ENCODE peak calls at places on chromosomes 3 and 15, in nine cellular contexts. Y, Z, L, W, I, J, D, U and A are unnamed samples.

GRCh38 chr3:100761211-100761921 is 52.1 kb downstream of the TFG start:
- DNase-seq in Y (no peak), Z (peak), L (no peak), W (no peak), I (no peak), J (no peak), D (peak), U (no peak), A (no peak)

GRCh38 chr3:117695321-117695720 is 985.7 kb downstream of the TUSC7 start:
- DNase-seq in Y (no peak), Z (no peak), L (no peak), W (no peak), I (no peak), J (no peak), D (no peak), U (peak), A (no peak)

GRCh38 chr15:39079296-39079834 is 501.5 kb upstream of the THBS1 start:
- DNase-seq in Y (no peak), Z (no peak), L (no peak), W (no peak), I (no peak), J (no peak), D (peak), U (peak), A (peak)

GRCh38 chr3:106276755-106277612 is 408.2 kb upstream of the CBLB start:
- DNase-seq in Y (no peak), Z (no peak), L (no peak), W (no peak), I (no peak), J (no peak), D (no peak), U (no peak), A (no peak)

GRCh38 chr3:134480546-134480945 is 5.2 kb downstream of the ANAPC13 start:
- DNase-seq in Y (no peak), Z (no peak), L (no peak), W (no peak), I (no peak), J (no peak), D (no peak), U (no peak), A (no peak)

GRCh38 chr3:150371741-150372254 is 36.3 kb upstream of the TSC22D2 start:
- DNase-seq in Y (peak), Z (no peak), L (peak), W (no peak), I (peak), J (no peak), D (peak), U (peak), A (peak)

GRCh38 chr3:39192490-39193092 is at the start of gene XIRP1:
- DNase-seq in Y (peak), Z (no peak), L (no peak), W (no peak), I (no peak), J (no peak), D (no peak), U (peak), A (no peak)

GRCh38 chr3:12194209-12194608 is 35.5 kb upstream of the TIMP4 start:
- DNase-seq in Y (no peak), Z (no peak), L (no peak), W (no peak), I (no peak), J (no peak), D (peak), U (peak), A (no peak)

GRCh38 chr3:182508896-182509295 is 284.4 kb upstream of the ATP11B start:
- DNase-seq in Y (no peak), Z (no peak), L (no peak), W (no peak), I (no peak), J (no peak), D (no peak), U (no peak), A (no peak)

GRCh38 chr3:177835917-177836316 is 638.6 kb upstream of the TBL1XR1 start:
- DNase-seq in Y (no peak), Z (no peak), L (peak), W (no peak), I (no peak), J (no peak), D (no peak), U (peak), A (no peak)

GRCh38 chr15:78325092-78325843 is 14.9 kb upstream of the CRABP1 start:
- DNase-seq in Y (no peak), Z (no peak), L (no peak), W (no peak), I (no peak), J (no peak), D (no peak), U (peak), A (no peak)

GRCh38 chr3:186609247-186609868 is 3.5 kb upstream of the AHSG start:
- DNase-seq in Y (no peak), Z (no peak), L (no peak), W (no peak), I (peak), J (no peak), D (peak), U (no peak), A (no peak)

GRCh38 chr3:32337501-32337900 is 54.2 kb upstream of the CMTM7 start:
- DNase-seq in Y (no peak), Z (no peak), L (no peak), W (no peak), I (no peak), J (no peak), D (no peak), U (no peak), A (no peak)

GRCh38 chr3:99780749-99781148 is 36.9 kb upstream of the CMSS1 start:
- DNase-seq in Y (no peak), Z (no peak), L (no peak), W (no peak), I (no peak), J (no peak), D (no peak), U (no peak), A (no peak)

GRCh38 chr3:16247282-16248058 is 17.3 kb downstream of the DPH3 start:
- DNase-seq in Y (peak), Z (peak), L (peak), W (peak), I (peak), J (peak), D (peak), U (peak), A (peak)

GRCh38 chr3:32969656-32970055 is 18.2 kb downstream of the CCR4 start:
- DNase-seq in Y (no peak), Z (no peak), L (no peak), W (no peak), I (no peak), J (no peak), D (peak), U (peak), A (no peak)

GRCh38 chr3:169280010-169280585 is 383.4 kb downstream of the MECOM start:
- DNase-seq in Y (no peak), Z (no peak), L (no peak), W (no peak), I (no peak), J (no peak), D (no peak), U (no peak), A (no peak)

GRCh38 chr3:68893600-68894239 is 38.6 kb downstream of the TAFA4 start:
- DNase-seq in Y (no peak), Z (no peak), L (no peak), W (no peak), I (no peak), J (no peak), D (peak), U (peak), A (no peak)

GRCh38 chr15:77974098-77974414 is 103.5 kb downstream of the TBC1D2B start:
- DNase-seq in Y (peak), Z (no peak), L (no peak), W (peak), I (peak), J (no peak), D (no peak), U (peak), A (peak)

GRCh38 chr3:100033814-100034490 is 80.3 kb downstream of the FILIP1L start:
- DNase-seq in Y (no peak), Z (no peak), L (no peak), W (no peak), I (no peak), J (no peak), D (no peak), U (peak), A (no peak)

GRCh38 chr15:55254916-55255679 is 34.5 kb downstream of the RAB27A start:
- DNase-seq in Y (no peak), Z (no peak), L (no peak), W (no peak), I (no peak), J (no peak), D (no peak), U (no peak), A (no peak)

GRCh38 chr3:48565591-48566400 is 2.2 kb upstream of the UCN2 start:
- DNase-seq in Y (no peak), Z (no peak), L (no peak), W (no peak), I (no peak), J (no peak), D (peak), U (peak), A (peak)

GRCh38 chr3:114380233-114380645 is 86.4 kb downstream of the TIGIT start:
- DNase-seq in Y (peak), Z (no peak), L (peak), W (peak), I (peak), J (peak), D (peak), U (peak), A (no peak)

GRCh38 chr3:12993623-12994356 is 79.4 kb downstream of the IQSEC1 start:
- DNase-seq in Y (no peak), Z (peak), L (no peak), W (no peak), I (no peak), J (peak), D (peak), U (no peak), A (peak)

GRCh38 chr15:101499863-101500713 is 10.6 kb upstream of the PCSK6 start:
- DNase-seq in Y (peak), Z (no peak), L (peak), W (no peak), I (no peak), J (no peak), D (no peak), U (no peak), A (no peak)

GRCh38 chr3:37986479-37987314 is 3.9 kb upstream of the VILL start:
- DNase-seq in Y (no peak), Z (no peak), L (no peak), W (peak), I (peak), J (peak), D (peak), U (no peak), A (no peak)

GRCh38 chr15:62549345-62549970 is 384.4 kb upstream of the C2CD4B start:
- DNase-seq in Y (no peak), Z (no peak), L (no peak), W (no peak), I (peak), J (no peak), D (peak), U (peak), A (peak)

GRCh38 chr3:66431494-66431893 is 69.3 kb downstream of the LRIG1 start:
- DNase-seq in Y (peak), Z (no peak), L (no peak), W (no peak), I (no peak), J (no peak), D (no peak), U (peak), A (no peak)

GRCh38 chr15:56918046-56918906 is at the start of gene TCF12:
- DNase-seq in Y (peak), Z (peak), L (peak), W (peak), I (peak), J (peak), D (peak), U (peak), A (peak)

GRCh38 chr3:113193298-113193697 is 18.1 kb upstream of the BOC start:
- DNase-seq in Y (no peak), Z (no peak), L (no peak), W (no peak), I (no peak), J (no peak), D (no peak), U (no peak), A (no peak)

GRCh38 chr3:124558898-124559649 is 171.2 kb upstream of the UMPS start:
- DNase-seq in Y (peak), Z (no peak), L (peak), W (no peak), I (peak), J (peak), D (peak), U (peak), A (peak)

GRCh38 chr15:34883633-34884032 is 85.9 kb downstream of the AQR start:
- DNase-seq in Y (no peak), Z (no peak), L (no peak), W (no peak), I (no peak), J (no peak), D (no peak), U (peak), A (no peak)

GRCh38 chr3:63948995-63949394 is 36.8 kb upstream of the SCAANT1 start:
- DNase-seq in Y (no peak), Z (no peak), L (no peak), W (no peak), I (no peak), J (no peak), D (no peak), U (peak), A (no peak)

GRCh38 chr3:52013802-52014598 is 18.3 kb upstream of the RPL29 start:
- DNase-seq in Y (no peak), Z (no peak), L (no peak), W (no peak), I (no peak), J (no peak), D (no peak), U (no peak), A (no peak)

GRCh38 chr15:80798911-80799310 is 19.7 kb downstream of the CEMIP start:
- DNase-seq in Y (no peak), Z (no peak), L (no peak), W (no peak), I (no peak), J (no peak), D (no peak), U (no peak), A (no peak)

GRCh38 chr3:129532261-129532660 is 3.8 kb downstream of the RHO start:
- DNase-seq in Y (no peak), Z (no peak), L (no peak), W (no peak), I (no peak), J (no peak), D (no peak), U (no peak), A (no peak)
- TF ChIP-seq POLR2A in Y (no peak), Z (no peak), L (no peak), W (no peak), I (no peak), J (no peak), D (no peak), U (no peak), A (no peak)

DNA sequence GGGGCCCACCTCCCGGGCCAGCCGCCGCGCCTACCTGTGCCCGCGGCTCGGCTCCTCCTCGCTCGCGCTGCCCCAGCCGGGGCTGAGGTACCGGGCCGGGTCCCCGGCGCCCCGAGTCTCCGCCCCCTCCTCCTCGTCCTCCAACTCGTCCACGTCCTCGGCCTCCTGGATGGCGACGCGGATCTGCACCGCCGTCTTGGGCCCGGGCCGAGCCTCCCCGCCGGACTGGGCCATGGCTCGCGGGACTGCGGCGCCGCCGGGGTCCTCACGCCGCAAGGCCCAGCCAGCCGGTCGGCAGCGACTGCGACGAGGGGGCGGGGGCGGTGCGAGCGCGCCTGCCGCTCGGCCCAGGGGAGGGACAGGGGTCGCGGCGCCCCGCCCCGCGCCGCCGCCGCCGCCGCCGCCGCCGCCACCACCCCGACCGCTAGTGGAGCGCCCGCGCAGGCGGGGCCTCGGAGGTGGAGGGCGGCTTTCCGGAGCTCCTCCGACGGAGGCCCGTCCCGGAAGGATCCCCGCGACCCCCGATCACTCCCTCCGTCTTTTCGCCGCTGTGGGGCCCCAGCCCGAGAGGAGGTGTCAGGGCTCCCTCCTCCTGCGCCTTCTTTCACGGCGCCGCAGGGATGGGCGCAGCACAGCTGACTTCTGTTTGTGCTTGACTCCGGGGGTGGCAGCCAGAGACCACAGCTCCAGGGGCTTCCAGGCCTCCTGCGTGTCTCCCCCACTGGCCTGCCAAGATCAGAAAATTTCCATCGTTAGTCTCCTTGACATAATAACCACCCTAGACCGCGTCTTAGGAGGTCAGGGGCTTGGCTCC is at the start of gene LARP6:
- DNase-seq in Y (peak), Z (peak), L (no peak), W (no peak), I (peak), J (peak), D (peak), U (peak), A (peak)
- TF ChIP-seq POLR2A in Y (peak), Z (no peak), L (no peak), W (peak), I (no peak), J (no peak), D (peak), U (peak), A (peak)

DNA sequence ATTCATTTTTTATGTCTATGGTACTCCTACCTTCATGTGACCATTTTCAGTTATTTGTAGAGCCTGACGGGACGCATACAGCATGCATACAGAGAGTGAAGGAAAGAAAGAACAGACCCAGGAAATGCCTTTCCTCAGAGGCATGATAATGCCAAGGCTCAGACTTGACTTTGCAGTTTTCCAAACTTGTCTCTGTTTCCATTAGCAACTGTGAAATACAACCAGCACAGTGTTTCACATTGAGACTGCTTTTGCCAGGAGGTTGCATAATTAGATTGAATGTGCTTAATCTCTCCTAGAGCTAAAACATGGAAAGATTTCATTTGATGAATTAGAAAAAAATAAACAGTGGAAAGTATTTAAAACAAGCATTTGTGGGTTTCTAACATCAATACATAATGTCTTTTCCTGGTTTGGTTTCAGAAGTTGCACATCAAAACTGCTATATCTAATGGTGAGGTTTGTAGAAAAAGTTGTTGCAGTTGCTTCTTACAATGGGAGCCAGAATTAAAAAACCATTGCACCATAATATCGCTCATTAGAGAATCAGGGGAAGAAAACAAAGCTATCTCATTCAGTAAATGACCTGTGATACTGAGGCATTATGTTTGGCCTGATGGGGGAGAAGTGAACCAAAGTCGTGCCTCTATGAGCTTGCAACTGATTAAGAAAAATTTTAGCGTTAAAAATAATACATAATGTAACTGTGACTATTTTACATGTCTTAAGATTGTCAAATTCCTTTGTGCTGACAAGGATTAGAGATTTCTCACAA is 60.4 kb upstream of the ARHGEF26 start:
- DNase-seq in Y (no peak), Z (no peak), L (peak), W (no peak), I (no peak), J (no peak), D (no peak), U (peak), A (no peak)
- TF ChIP-seq POLR2A in Y (no peak), Z (no peak), L (no peak), W (no peak), I (no peak), J (no peak), D (no peak), U (no peak), A (no peak)

GRCh38 chr3:9807981-9808344 is 2.1 kb upstream of the TTLL3 start:
- DNase-seq in Y (no peak), Z (no peak), L (no peak), W (no peak), I (no peak), J (no peak), D (no peak), U (no peak), A (no peak)
- TF ChIP-seq POLR2A in Y (no peak), Z (no peak), L (no peak), W (no peak), I (no peak), J (no peak), D (no peak), U (no peak), A (no peak)

GRCh38 chr3:56682458-56683121 is 475 bp downstream of the TASOR start:
- DNase-seq in Y (peak), Z (peak), L (peak), W (peak), I (peak), J (peak), D (peak), U (peak), A (peak)

GRCh38 chr3:56684029-56684428 is 964 bp upstream of the TASOR start:
- DNase-seq in Y (no peak), Z (no peak), L (no peak), W (no peak), I (no peak), J (no peak), D (no peak), U (no peak), A (no peak)

GRCh38 chr3:56680054-56680453 is 3.0 kb downstream of the TASOR start:
- DNase-seq in Y (no peak), Z (no peak), L (no peak), W (no peak), I (no peak), J (no peak), D (no peak), U (no peak), A (no peak)

GRCh38 chr3:56681963-56682457 is 1.1 kb downstream of the TASOR start:
- DNase-seq in Y (no peak), Z (no peak), L (no peak), W (no peak), I (no peak), J (no peak), D (no peak), U (no peak), A (no peak)

GRCh38 chr3:56683122-56683817 is at the start of gene TASOR:
- DNase-seq in Y (peak), Z (peak), L (peak), W (peak), I (peak), J (peak), D (peak), U (peak), A (peak)
- TF ChIP-seq POLR2A in Y (peak), Z (no peak), L (peak), W (peak), I (peak), J (peak), D (peak), U (no peak), A (peak)

GRCh38 chr15:40506964-40507571 is 36.3 kb downstream of the CHST14 start:
- DNase-seq in Y (peak), Z (peak), L (peak), W (peak), I (peak), J (peak), D (peak), U (peak), A (peak)
- TF ChIP-seq POLR2A in Y (no peak), Z (no peak), L (no peak), W (no peak), I (no peak), J (no peak), D (no peak), U (no peak), A (no peak)

DNA sequence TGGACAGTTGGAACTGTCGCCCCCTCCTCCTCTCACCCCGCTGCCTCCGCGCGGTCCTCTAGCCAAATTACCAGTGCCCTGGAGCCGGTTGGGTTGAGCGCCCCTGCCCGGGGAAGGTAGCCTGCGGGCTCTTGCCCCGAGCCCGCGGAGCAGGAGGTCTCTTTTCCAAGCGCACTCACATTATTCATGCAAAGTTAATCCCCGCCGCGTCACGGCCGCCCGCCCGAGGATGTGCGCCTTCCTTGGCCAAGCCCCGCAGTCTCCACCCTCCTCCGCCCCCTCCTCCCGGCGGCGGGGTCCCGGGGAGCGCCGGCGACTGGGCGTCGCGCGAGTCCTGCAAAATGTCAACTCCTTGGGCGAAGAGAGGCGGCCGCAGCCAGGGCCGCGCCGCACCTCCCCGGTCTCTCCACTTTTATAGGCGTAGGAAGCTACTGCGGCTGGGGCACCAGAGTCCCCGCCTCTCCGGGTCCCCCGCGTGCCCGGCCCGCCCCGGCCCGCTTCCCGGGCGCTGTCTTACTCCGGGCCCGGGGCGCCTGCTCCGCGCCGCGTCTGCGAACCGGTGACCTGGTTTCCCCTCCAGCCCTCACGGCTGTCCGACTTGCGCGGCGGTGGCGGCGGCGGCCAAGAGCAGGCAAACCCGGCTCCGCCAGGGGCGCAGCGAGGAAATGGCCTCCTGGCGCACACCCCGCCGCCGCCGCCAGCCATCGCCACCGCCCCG is at the start of gene THRB:
- DNase-seq in Y (peak), Z (peak), L (peak), W (peak), I (peak), J (peak), D (peak), U (no peak), A (no peak)
- TF ChIP-seq POLR2A in Y (peak), Z (no peak), L (peak), W (peak), I (no peak), J (peak), D (no peak), U (no peak), A (no peak)